ENCODE peak calls at places on chromosomes 6 and 20, in ten cellular contexts. L is T-helper 17 cell; V is aorta; Q is tibial artery; C is ureter; G is A172; J is T follicular helper cell; F is GM23338; E is stimulated activated CD4-positive, alpha-beta T cell treated with anti-CD3 and anti-CD28 coated beads, TNF-alpha, amount 100 ng/mL, for 24 hours; H is stimulated activated effector memory CD8-positive, alpha-beta T cell treated with anti-CD3 and anti-CD28 coated beads, Interleukin-12 subunit alpha, Interleukin-12 subunit beta, amount 100 ng/mL, for 72 hours. A is an unnamed sample.

GRCh38 chr6:165871571-165871970 is 208.5 kb upstream of the PDE10A start:
- DNase-seq in E (no peak), H (no peak), V (no peak), C (no peak), F (no peak), J (no peak), G (no peak), L (no peak), Q (no peak), A (no peak)

GRCh38 chr20:31674895-31675827 is 37.4 kb downstream of the COX4I2 start:
- DNase-seq in V (peak; percentile 85), F (no peak), C (peak; percentile 71), J (peak; percentile 38), L (peak; percentile 25), G (peak; percentile 96), H (peak; percentile 83), E (peak; percentile 44), Q (peak; percentile 80), A (no peak)

GRCh38 chr6:116561377-116562018 is 7.9 kb downstream of the CALHM4 start:
- DNase-seq in F (peak; percentile 74), V (peak; percentile 86), H (peak; percentile 81), Q (peak; percentile 87), J (peak; percentile 50), C (peak; percentile 78), G (peak; percentile 73), E (no peak), L (peak; percentile 21), A (peak; percentile 88)

GRCh38 chr6:54516331-54516730 is 208.1 kb downstream of the TINAG start:
- DNase-seq in H (no peak), E (no peak), C (no peak), Q (no peak), J (no peak), L (no peak), G (no peak), V (no peak), F (no peak), A (no peak)

GRCh38 chr20:49603209-49603627 is 35.3 kb upstream of the PTGIS start:
- DNase-seq in F (peak; percentile 71), G (peak; percentile 43), C (no peak), V (no peak), L (no peak), Q (no peak), J (no peak), E (no peak), H (no peak), A (no peak)

GRCh38 chr6:131628726-131629125 is 684 bp upstream of the MED23 start:
- DNase-seq in V (no peak), H (no peak), G (no peak), C (no peak), E (no peak), J (no peak), L (no peak), Q (no peak), F (no peak), A (no peak)

GRCh38 chr6:40763001-40763400 is 175.8 kb upstream of the LRFN2 start:
- DNase-seq in F (no peak), V (no peak), H (no peak), E (no peak), Q (no peak), J (no peak), L (no peak), G (peak; percentile 41), C (no peak), A (no peak)

GRCh38 chr6:134657751-134658522 is 292.0 kb downstream of the ALDH8A1 start:
- DNase-seq in Q (no peak), F (no peak), H (no peak), E (no peak), L (no peak), V (no peak), C (no peak), G (peak; percentile 44), J (no peak), A (no peak)

GRCh38 chr6:44104661-44105060 is 22.6 kb downstream of the MRPL14 start:
- DNase-seq in F (no peak), E (no peak), H (no peak), L (no peak), C (no peak), G (no peak), Q (peak; percentile 71), J (no peak), V (no peak), A (no peak)

GRCh38 chr6:3322366-3322890 is 63.7 kb downstream of the PSMG4 start:
- DNase-seq in F (no peak), J (no peak), E (no peak), V (no peak), Q (no peak), L (no peak), G (no peak), H (no peak), C (no peak), A (no peak)

GRCh38 chr20:5214826-5215225 is 88.0 kb downstream of the CDS2 start:
- DNase-seq in H (no peak), Q (no peak), C (no peak), J (no peak), F (peak; percentile 35), L (no peak), V (no peak), E (no peak), G (no peak), A (peak; percentile 53)

GRCh38 chr20:57682184-57683038 is 27.4 kb downstream of the PMEPA1 start:
- DNase-seq in F (no peak), G (no peak), C (no peak), Q (no peak), J (no peak), E (no peak), L (no peak), H (no peak), V (no peak), A (no peak)

GRCh38 chr20:63947638-63948456 is 8.4 kb downstream of the UCKL1 start:
- DNase-seq in F (no peak), Q (no peak), E (no peak), C (peak; percentile 55), J (no peak), H (no peak), G (no peak), V (no peak), L (no peak), A (no peak)

GRCh38 chr6:35391240-35391968 is 49.0 kb downstream of the PPARD start:
- DNase-seq in Q (no peak), F (no peak), E (no peak), H (no peak), C (no peak), V (no peak), J (no peak), L (no peak), G (peak; percentile 96), A (no peak)

GRCh38 chr6:2766767-2767314 is 1.6 kb downstream of the WRNIP1 start:
- DNase-seq in Q (no peak), E (no peak), H (no peak), G (peak; percentile 7), F (no peak), L (no peak), J (no peak), V (no peak), C (no peak), A (no peak)

GRCh38 chr6:169906004-169906740 is 154.8 kb downstream of the ERMARD start:
- DNase-seq in E (no peak), C (no peak), J (no peak), Q (no peak), V (no peak), L (no peak), G (no peak), F (no peak), H (no peak), A (no peak)